ENCODE peak calls at places on chromosome 18, in five cellular contexts. J, X, S, D and Q are unnamed samples.

GRCh38 chr18:38032516-38032915 is 466.9 kb upstream of the CELF4 start:
- DNase-seq in J (no peak), X (no peak), S (no peak), D (no peak), Q (no peak)

GRCh38 chr18:69400976-69401474 is 337 bp downstream of the DOK6 start:
- DNase-seq in J (peak), X (no peak), S (peak), D (no peak), Q (peak)

GRCh38 chr18:21682276-21683051 is 22.1 kb downstream of the ABHD3 start:
- DNase-seq in J (no peak), X (no peak), S (peak), D (no peak), Q (peak)

GRCh38 chr18:25189391-25190185 is 162.4 kb downstream of the ZNF521 start:
- DNase-seq in J (no peak), X (no peak), S (no peak), D (no peak), Q (no peak)

GRCh38 chr18:45806226-45806625 is 19.2 kb upstream of the SIGLEC15 start:
- DNase-seq in J (no peak), X (no peak), S (peak), D (no peak), Q (peak)

GRCh38 chr18:57585421-57585820 is 1.1 kb downstream of the FECH start:
- DNase-seq in J (no peak), X (no peak), S (no peak), D (no peak), Q (peak)

GRCh38 chr18:42184685-42185477 is 229.8 kb downstream of the PIK3C3 start:
- DNase-seq in J (no peak), X (no peak), S (no peak), D (no peak), Q (no peak)

GRCh38 chr18:42536442-42536841 is 579.0 kb downstream of the RIT2 start:
- DNase-seq in J (no peak), X (no peak), S (no peak), D (no peak), Q (no peak)

GRCh38 chr18:13501896-13502295 is 224.5 kb downstream of the FAM210A start:
- DNase-seq in J (no peak), X (no peak), S (no peak), D (no peak), Q (no peak)

GRCh38 chr18:10194592-10194991 is 259.8 kb upstream of the APCDD1 start:
- DNase-seq in J (no peak), X (no peak), S (no peak), D (no peak), Q (peak)

GRCh38 chr18:77131652-77132368 is 773 bp downstream of the MBP start:
- DNase-seq in J (no peak), X (no peak), S (no peak), D (peak), Q (no peak)

GRCh38 chr18:54968807-54969206 is 9.5 kb upstream of the CCDC68 start:
- DNase-seq in J (no peak), X (no peak), S (no peak), D (no peak), Q (no peak)

GRCh38 chr18:6382968-6383367 is 31.7 kb downstream of the L3MBTL4 start:
- DNase-seq in J (no peak), X (no peak), S (no peak), D (no peak), Q (no peak)

GRCh38 chr18:40413160-40413559 is 1541.9 kb upstream of the PIK3C3 start:
- DNase-seq in J (no peak), X (no peak), S (peak), D (no peak), Q (peak)

GRCh38 chr18:32276896-32277295 is 87.1 kb downstream of the MEP1B start:
- DNase-seq in J (no peak), X (no peak), S (no peak), D (no peak), Q (no peak)

GRCh38 chr18:47689386-47689785 is 241.1 kb downstream of the SMAD2 start:
- DNase-seq in J (no peak), X (no peak), S (no peak), D (no peak), Q (no peak)

GRCh38 chr18:57430983-57431382 is 4.2 kb upstream of the ONECUT2 start:
- DNase-seq in J (no peak), X (no peak), S (no peak), D (no peak), Q (no peak)

GRCh38 chr18:54222922-54223567 is 1.4 kb downstream of the MBD2 start:
- DNase-seq in J (no peak), X (peak), S (no peak), D (no peak), Q (no peak)

GRCh38 chr18:39681061-39681460 is 2115.5 kb upstream of the CELF4 start:
- DNase-seq in J (no peak), X (no peak), S (no peak), D (no peak), Q (no peak)

GRCh38 chr18:74645717-74646116 is 48.0 kb downstream of the ZNF407 start:
- DNase-seq in J (no peak), X (no peak), S (peak), D (no peak), Q (no peak)

GRCh38 chr18:60865801-60866200 is 467.4 kb upstream of the CDH20 start:
- DNase-seq in J (no peak), X (no peak), S (no peak), D (no peak), Q (no peak)

GRCh38 chr18:36281941-36282340 is 15.6 kb upstream of the FHOD3 start:
- DNase-seq in J (no peak), X (no peak), S (no peak), D (no peak), Q (no peak)
- TF ChIP-seq CTCF in J (no peak), X (no peak), S (no peak), D (no peak), Q (no peak)

GRCh38 chr18:63180333-63180732 is 139.2 kb downstream of the BCL2 start:
- DNase-seq in J (no peak), X (no peak), S (no peak), D (no peak), Q (no peak)
- H3K4me3 ChIP-seq in J (no peak), X (no peak), S (no peak), D (no peak), Q (no peak)

GRCh38 chr18:513826-514530 is 13.5 kb upstream of the COLEC12 start:
- DNase-seq in J (no peak), X (no peak), S (no peak), D (peak), Q (no peak)

GRCh38 chr18:512957-513356 is 12.5 kb upstream of the COLEC12 start:
- DNase-seq in J (no peak), X (no peak), S (no peak), D (no peak), Q (no peak)

GRCh38 chr18:518081-518480 is 17.6 kb upstream of the COLEC12 start:
- DNase-seq in J (no peak), X (no peak), S (no peak), D (no peak), Q (peak)

GRCh38 chr18:515838-516237 is 15.3 kb upstream of the COLEC12 start:
- DNase-seq in J (no peak), X (no peak), S (no peak), D (no peak), Q (no peak)

DNA sequence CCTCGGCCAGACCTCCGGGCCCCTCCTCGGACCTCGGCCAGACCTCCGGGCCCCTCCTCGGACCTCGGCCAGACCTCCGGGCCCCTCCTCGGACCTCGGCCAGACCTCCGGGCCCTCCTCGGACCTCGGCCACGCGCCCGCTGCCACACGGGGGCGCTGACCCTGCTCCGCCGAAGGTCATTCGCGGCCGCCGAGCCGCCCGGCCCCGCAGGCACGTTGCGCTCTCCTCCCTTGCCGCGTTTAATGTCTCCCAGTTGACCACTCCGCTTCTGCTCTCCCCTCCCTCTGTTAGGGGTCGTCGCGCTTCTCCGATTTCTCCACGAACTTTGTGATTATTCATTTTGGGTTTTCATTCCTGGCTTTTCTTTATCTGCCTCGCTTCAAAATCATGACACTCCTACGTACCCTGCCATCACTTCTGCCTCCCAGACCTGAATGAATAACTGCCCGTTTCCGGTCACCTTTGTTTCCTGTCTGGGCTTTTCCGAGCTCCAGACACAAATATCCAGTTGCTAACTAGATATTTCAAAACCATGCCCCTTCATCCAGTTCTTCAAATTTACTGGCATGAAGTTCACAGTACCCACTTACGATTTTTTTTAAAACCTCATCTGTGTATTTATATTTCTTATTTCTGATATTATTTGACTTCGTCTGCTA is 14.8 kb upstream of the COLEC12 start:
- DNase-seq in J (no peak), X (no peak), S (no peak), D (no peak), Q (no peak)
- TF ChIP-seq CTCF in J (no peak), X (no peak), S (no peak), D (no peak), Q (no peak)

GRCh38 chr18:23887035-23887434 is 127.5 kb upstream of the TTC39C start:
- DNase-seq in J (no peak), X (no peak), S (peak), D (no peak), Q (no peak)

GRCh38 chr18:23883277-23883790 is 131.2 kb upstream of the TTC39C start:
- DNase-seq in J (no peak), X (no peak), S (peak), D (peak), Q (peak)

GRCh38 chr18:23884712-23885375 is 129.7 kb upstream of the TTC39C start:
- DNase-seq in J (no peak), X (no peak), S (no peak), D (no peak), Q (no peak)

GRCh38 chr18:23887493-23887892 is 127.1 kb upstream of the TTC39C start:
- DNase-seq in J (peak), X (no peak), S (peak), D (no peak), Q (peak)

DNA sequence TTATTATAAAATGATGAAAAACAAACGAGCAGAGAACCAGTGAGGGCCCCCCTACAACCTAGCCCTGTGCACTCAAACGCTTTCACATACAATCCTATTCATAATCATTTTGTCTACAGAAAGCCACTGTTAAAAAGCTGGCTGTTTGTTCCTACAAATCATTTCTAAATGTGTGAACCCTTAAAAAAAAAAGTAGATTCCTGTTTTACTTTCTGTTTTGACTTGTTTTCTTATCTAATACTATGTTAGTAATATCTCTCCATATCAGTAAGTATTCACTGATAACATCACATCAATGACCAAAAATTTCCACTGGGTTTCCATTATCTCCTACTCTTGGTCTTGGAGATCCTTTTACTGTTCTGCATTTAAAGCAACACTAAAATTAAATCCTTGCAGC is 128.8 kb upstream of the TTC39C start:
- DNase-seq in J (no peak), X (no peak), S (no peak), D (no peak), Q (no peak)
- H3K4me3 ChIP-seq in J (no peak), X (no peak), S (no peak), D (no peak), Q (no peak)

DNA sequence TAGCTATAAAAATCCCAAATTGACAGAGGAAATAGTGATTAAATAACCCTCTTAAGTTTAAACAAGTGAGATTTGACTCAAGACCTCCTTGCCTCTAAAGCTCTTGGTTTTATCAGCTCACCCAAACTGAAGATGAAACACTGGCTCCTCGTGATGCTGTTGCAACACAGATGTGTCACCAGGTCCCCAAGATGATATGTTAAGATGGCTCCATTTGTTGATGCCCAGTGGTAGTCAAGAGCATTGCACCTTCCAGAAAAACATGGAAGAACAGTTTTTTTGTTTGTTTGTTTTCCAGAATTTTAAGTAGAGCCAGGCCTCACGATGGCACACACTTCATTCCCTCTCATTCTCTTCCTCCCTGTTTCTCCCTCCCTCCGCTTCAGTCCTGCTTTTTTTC is 399.8 kb downstream of the TXNL1 start:
- DNase-seq in J (no peak), X (no peak), S (no peak), D (no peak), Q (peak)
- TF ChIP-seq CTCF in J (peak), X (no peak), S (peak), D (no peak), Q (peak)

GRCh38 chr18:49691177-49691608 is 122.1 kb downstream of the ACAA2 start:
- DNase-seq in J (no peak), X (peak), S (peak), D (no peak), Q (peak)
- H3K4me3 ChIP-seq in J (no peak), X (no peak), S (no peak), D (no peak), Q (no peak)

DNA sequence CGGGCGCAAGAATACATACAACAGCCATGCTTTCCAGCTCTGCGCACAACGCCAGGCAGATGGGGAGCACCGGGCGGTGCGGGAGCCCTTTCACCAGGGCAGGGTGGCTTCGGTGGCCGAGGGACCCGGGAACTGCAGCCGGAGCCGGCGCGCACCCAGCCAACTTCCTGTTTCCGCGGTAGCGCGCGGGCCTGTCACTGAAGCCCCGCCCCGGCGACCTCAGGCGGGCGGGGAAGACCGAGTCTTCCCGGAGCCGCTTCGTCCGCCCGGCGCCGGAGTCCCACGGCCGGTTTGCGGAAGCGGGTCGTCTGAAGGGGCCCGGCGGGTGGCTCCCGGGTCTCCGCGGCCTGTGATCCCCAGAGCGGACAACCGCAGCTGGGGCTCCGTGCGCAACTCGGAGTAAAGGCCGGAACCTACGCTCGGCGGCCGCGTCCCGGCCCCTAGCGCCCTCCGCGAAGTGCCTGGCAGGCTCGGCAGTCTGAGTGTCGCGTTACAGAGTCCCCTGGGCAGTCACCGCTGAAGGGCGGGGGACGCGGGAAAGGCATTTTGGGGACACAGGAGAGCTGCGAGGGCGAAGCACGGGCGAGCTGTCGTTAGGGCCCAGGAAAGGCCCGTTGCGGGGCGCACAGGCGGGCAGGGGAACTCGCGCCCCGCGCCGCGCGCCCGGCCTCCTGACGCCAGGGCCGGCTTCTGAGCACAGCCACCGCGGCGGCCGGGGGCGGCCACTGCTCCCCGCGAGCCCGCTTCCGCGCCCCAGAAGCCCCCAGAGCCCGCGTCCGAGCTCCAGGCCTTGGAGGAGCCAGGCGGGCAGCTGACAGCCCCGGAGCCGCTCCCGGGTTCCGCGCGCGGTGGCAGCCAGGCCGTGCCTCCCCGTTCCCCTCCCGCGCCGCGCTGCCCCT is at the start of gene MPPE1:
- DNase-seq in J (peak), X (peak), S (peak), D (peak), Q (peak)
- TF ChIP-seq CTCF in J (no peak), X (no peak), S (no peak), D (peak), Q (no peak)